ENCODE peak calls at places on chromosome 1, in six cellular contexts. One of them, this sample, is unnamed.

GRCh38 chr1:78355646-78356045 is 135.1 kb upstream of the PTGFR start:
- DNase-seq in choroid plexus epithelial cell: peak; percentile 53
- DNase-seq in cardiac muscle cell: peak; percentile 69
- DNase-seq in left ventricle myocardium inferior: no peak
- DNase-seq in uterus: no peak
- DNase-seq in GM10248: no peak
- DNase-seq in this sample: no peak

GRCh38 chr1:167057297-167057688 is 32.9 kb downstream of the GPA33 start:
- DNase-seq in left ventricle myocardium inferior: no peak
- DNase-seq in cardiac muscle cell: peak; percentile 48
- DNase-seq in choroid plexus epithelial cell: peak; percentile 62
- DNase-seq in uterus: no peak
- DNase-seq in GM10248: peak; percentile 48
- DNase-seq in this sample: no peak

GRCh38 chr1:110308247-110308646 is 30.9 kb upstream of the RBM15 start:
- DNase-seq in uterus: no peak
- DNase-seq in GM10248: no peak
- DNase-seq in left ventricle myocardium inferior: no peak
- DNase-seq in choroid plexus epithelial cell: peak; percentile 91
- DNase-seq in cardiac muscle cell: peak; percentile 93
- DNase-seq in this sample: no peak

GRCh38 chr1:45876000-45876399 is 72.6 kb downstream of the MAST2 start:
- DNase-seq in GM10248: no peak
- DNase-seq in cardiac muscle cell: no peak
- DNase-seq in choroid plexus epithelial cell: no peak
- DNase-seq in left ventricle myocardium inferior: no peak
- DNase-seq in uterus: no peak
- DNase-seq in this sample: no peak

GRCh38 chr1:163361123-163361934 is 39.6 kb downstream of the NUF2 start:
- DNase-seq in left ventricle myocardium inferior: no peak
- DNase-seq in uterus: no peak
- DNase-seq in GM10248: peak; percentile 4
- DNase-seq in choroid plexus epithelial cell: peak; percentile 51
- DNase-seq in cardiac muscle cell: peak; percentile 34
- DNase-seq in this sample: peak; percentile 8

GRCh38 chr1:201251851-201252430 is 31.4 kb upstream of the PKP1 start:
- DNase-seq in cardiac muscle cell: no peak
- DNase-seq in uterus: no peak
- DNase-seq in GM10248: peak; percentile 13
- DNase-seq in left ventricle myocardium inferior: no peak
- DNase-seq in choroid plexus epithelial cell: no peak
- DNase-seq in this sample: no peak

GRCh38 chr1:25608488-25609178 is 8.0 kb upstream of the MAN1C1 start:
- DNase-seq in choroid plexus epithelial cell: peak; percentile 75
- DNase-seq in uterus: peak; percentile 83
- DNase-seq in cardiac muscle cell: peak; percentile 75
- DNase-seq in left ventricle myocardium inferior: peak; percentile 88
- DNase-seq in GM10248: peak; percentile 80
- DNase-seq in this sample: peak; percentile 63

GRCh38 chr1:178934574-178934945 is 63.7 kb upstream of the ANGPTL1 start:
- DNase-seq in left ventricle myocardium inferior: no peak
- DNase-seq in GM10248: no peak
- DNase-seq in uterus: no peak
- DNase-seq in choroid plexus epithelial cell: no peak
- DNase-seq in cardiac muscle cell: no peak
- DNase-seq in this sample: no peak

GRCh38 chr1:11845641-11846335 is 1.8 kb downstream of the NPPA start:
- DNase-seq in uterus: no peak
- DNase-seq in left ventricle myocardium inferior: no peak
- DNase-seq in GM10248: no peak
- DNase-seq in cardiac muscle cell: peak; percentile 45
- DNase-seq in choroid plexus epithelial cell: peak; percentile 47
- DNase-seq in this sample: no peak

DNA sequence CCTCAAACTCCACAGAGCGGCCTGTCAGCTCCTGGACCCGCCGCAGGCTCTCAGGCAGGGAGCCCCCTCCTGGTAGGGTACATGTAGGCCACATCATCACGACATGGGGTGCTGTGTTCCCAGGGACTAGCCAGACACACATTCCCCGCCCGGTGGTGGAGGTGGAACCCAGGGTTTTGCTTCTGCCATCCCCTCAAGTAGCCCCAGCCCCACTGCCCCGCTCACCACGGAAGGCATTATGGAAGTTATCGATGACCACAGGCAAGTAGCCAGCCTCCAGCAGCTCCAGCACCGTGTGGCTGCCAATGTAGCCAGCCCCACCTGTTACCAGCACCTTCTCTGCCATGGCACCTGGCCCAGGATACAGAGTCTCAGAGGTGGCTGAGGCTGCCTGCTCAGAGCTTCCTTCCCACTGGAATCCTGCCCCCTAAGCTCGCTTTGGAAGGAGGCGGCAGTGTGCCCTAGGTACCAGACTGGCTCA is 1.9 kb downstream of the GALE start:
- DNase-seq in left ventricle myocardium inferior: no peak
- DNase-seq in choroid plexus epithelial cell: no peak
- DNase-seq in GM10248: no peak
- DNase-seq in uterus: no peak
- DNase-seq in cardiac muscle cell: no peak
- DNase-seq in this sample: no peak
- TF ChIP-seq CTCF in left ventricle myocardium inferior: no peak
- TF ChIP-seq CTCF in choroid plexus epithelial cell: peak; percentile 22
- TF ChIP-seq CTCF in GM10248: no peak
- TF ChIP-seq CTCF in uterus: no peak
- TF ChIP-seq CTCF in cardiac muscle cell: peak; percentile 8
- TF ChIP-seq CTCF in this sample: no peak

GRCh38 chr1:242133351-242133750 is 134.5 kb upstream of the MAP1LC3C start:
- DNase-seq in GM10248: no peak
- DNase-seq in choroid plexus epithelial cell: no peak
- DNase-seq in left ventricle myocardium inferior: no peak
- DNase-seq in cardiac muscle cell: no peak
- DNase-seq in uterus: no peak
- DNase-seq in this sample: no peak

GRCh38 chr1:242132446-242132845 is 133.5 kb upstream of the MAP1LC3C start:
- DNase-seq in GM10248: no peak
- DNase-seq in uterus: no peak
- DNase-seq in choroid plexus epithelial cell: no peak
- DNase-seq in cardiac muscle cell: no peak
- DNase-seq in left ventricle myocardium inferior: no peak
- DNase-seq in this sample: no peak

DNA sequence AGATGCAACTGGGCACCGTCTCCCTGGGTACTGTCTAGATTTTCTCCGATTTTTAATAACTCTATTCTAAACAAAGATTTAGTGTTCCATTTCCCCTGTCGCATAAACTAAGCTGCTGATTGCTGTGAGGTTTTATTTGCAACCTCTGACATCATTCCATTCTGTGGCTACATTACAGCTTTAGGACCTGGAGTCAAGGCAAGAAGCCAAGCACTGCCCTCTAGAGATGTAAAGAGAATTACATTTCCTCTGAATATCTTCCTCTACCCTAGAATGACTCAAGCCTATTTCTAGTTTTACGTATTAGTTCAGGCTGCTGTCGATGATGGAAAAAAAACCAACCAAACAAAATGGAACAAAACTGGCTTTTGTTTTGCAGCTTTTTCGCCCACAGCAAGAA is 130.2 kb upstream of the MAP1LC3C start:
- DNase-seq in GM10248: peak; percentile 19
- DNase-seq in left ventricle myocardium inferior: no peak
- DNase-seq in cardiac muscle cell: no peak
- DNase-seq in uterus: no peak
- DNase-seq in choroid plexus epithelial cell: no peak
- DNase-seq in this sample: no peak
- TF ChIP-seq CTCF in GM10248: no peak
- TF ChIP-seq CTCF in left ventricle myocardium inferior: no peak
- TF ChIP-seq CTCF in cardiac muscle cell: no peak
- TF ChIP-seq CTCF in uterus: no peak
- TF ChIP-seq CTCF in choroid plexus epithelial cell: no peak
- TF ChIP-seq CTCF in this sample: peak; percentile 23

DNA sequence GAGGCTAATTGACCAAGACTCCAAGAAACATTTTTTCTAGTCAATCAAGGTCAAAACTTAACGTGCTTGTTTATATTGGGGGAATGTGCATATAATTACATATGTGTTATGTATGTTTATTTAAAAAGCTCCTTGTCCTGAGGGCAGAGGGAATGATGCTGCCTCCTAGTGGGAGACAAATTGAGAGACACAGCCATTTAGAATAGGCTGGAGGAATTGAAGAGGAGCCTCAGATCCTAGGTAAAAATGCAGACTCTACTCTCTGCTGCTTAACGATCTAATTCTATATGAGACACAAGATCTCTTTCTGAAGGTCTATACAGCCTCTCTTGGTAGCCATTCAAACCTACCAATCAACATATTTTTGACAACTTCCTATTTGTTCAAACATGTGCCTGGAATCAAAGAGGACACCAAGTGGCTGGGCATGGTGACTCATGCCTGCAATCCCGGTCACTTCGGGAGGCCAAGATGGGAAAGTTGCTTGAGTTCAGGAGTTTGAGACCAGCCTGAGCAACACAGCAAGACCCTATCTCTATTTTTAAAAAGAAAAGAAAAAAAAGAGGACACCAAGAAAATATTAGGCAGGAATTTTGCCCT is 136.6 kb upstream of the ZNF648 start:
- DNase-seq in left ventricle myocardium inferior: no peak
- DNase-seq in cardiac muscle cell: no peak
- DNase-seq in uterus: no peak
- DNase-seq in choroid plexus epithelial cell: no peak
- DNase-seq in GM10248: peak; percentile 17
- DNase-seq in this sample: no peak
- TF ChIP-seq CTCF in left ventricle myocardium inferior: peak; percentile 39
- TF ChIP-seq CTCF in cardiac muscle cell: no peak
- TF ChIP-seq CTCF in uterus: peak; percentile 16
- TF ChIP-seq CTCF in choroid plexus epithelial cell: no peak
- TF ChIP-seq CTCF in GM10248: peak; percentile 34
- TF ChIP-seq CTCF in this sample: no peak

DNA sequence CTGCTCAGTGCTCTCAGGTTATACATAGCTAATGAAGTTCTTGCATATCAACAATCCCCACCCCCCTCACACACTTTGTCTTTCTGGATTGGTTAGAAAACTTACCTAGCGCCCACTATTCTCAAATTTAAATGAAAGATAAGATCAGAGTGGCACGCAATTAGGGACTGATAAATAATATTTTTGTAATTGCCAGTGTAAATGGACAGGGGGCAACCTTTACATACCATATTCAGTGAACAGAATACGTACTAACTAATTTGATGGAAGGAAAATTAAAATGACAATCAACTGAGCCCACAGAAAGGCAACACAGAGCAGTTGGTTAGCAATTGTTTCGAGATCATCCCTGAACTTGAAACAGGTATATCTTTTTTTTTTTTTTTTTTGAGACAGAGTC is 11.7 kb downstream of the SELL start:
- DNase-seq in choroid plexus epithelial cell: no peak
- DNase-seq in left ventricle myocardium inferior: no peak
- DNase-seq in cardiac muscle cell: no peak
- DNase-seq in uterus: no peak
- DNase-seq in GM10248: no peak
- DNase-seq in this sample: no peak
- TF ChIP-seq CTCF in choroid plexus epithelial cell: no peak
- TF ChIP-seq CTCF in left ventricle myocardium inferior: no peak
- TF ChIP-seq CTCF in cardiac muscle cell: no peak
- TF ChIP-seq CTCF in uterus: no peak
- TF ChIP-seq CTCF in GM10248: no peak
- TF ChIP-seq CTCF in this sample: no peak